ENCODE peak calls at places on chromosomes 12 and 14, in seven cellular contexts. One of them, this sample, is unnamed.

GRCh38 chr12:121534495-121535148 is 46.2 kb downstream of the KDM2B start:
- DNase-seq in stimulated activated CD4-positive, alpha-beta T cell treated with anti-CD3 and anti-CD28 coated beads, Interleukin-2, amount 100 ng/mL, for 4 hours: peak; percentile 57
- DNase-seq in A549: no peak
- DNase-seq in mucosa of descending colon: no peak
- DNase-seq in tibial nerve: no peak
- DNase-seq in left cardiac atrium: no peak
- DNase-seq in NCI-H774: no peak
- DNase-seq in this sample: no peak

GRCh38 chr12:74111688-74112360 is 425.8 kb upstream of the ATXN7L3B start:
- DNase-seq in stimulated activated CD4-positive, alpha-beta T cell treated with anti-CD3 and anti-CD28 coated beads, Interleukin-2, amount 100 ng/mL, for 4 hours: no peak
- DNase-seq in A549: peak; percentile 51
- DNase-seq in mucosa of descending colon: no peak
- DNase-seq in tibial nerve: no peak
- DNase-seq in left cardiac atrium: no peak
- DNase-seq in NCI-H774: no peak
- DNase-seq in this sample: no peak

GRCh38 chr12:79164890-79165289 is 300.3 kb downstream of the SYT1 start:
- DNase-seq in stimulated activated CD4-positive, alpha-beta T cell treated with anti-CD3 and anti-CD28 coated beads, Interleukin-2, amount 100 ng/mL, for 4 hours: no peak
- DNase-seq in A549: no peak
- DNase-seq in mucosa of descending colon: no peak
- DNase-seq in tibial nerve: no peak
- DNase-seq in left cardiac atrium: no peak
- DNase-seq in NCI-H774: no peak
- DNase-seq in this sample: no peak

GRCh38 chr12:48110691-48111315 is 4.9 kb upstream of the SENP1 start:
- DNase-seq in stimulated activated CD4-positive, alpha-beta T cell treated with anti-CD3 and anti-CD28 coated beads, Interleukin-2, amount 100 ng/mL, for 4 hours: no peak
- DNase-seq in A549: no peak
- DNase-seq in mucosa of descending colon: no peak
- DNase-seq in tibial nerve: no peak
- DNase-seq in left cardiac atrium: no peak
- DNase-seq in NCI-H774: no peak
- DNase-seq in this sample: no peak

GRCh38 chr12:67638694-67639093 is 9.9 kb upstream of the DYRK2 start:
- DNase-seq in stimulated activated CD4-positive, alpha-beta T cell treated with anti-CD3 and anti-CD28 coated beads, Interleukin-2, amount 100 ng/mL, for 4 hours: no peak
- DNase-seq in A549: no peak
- DNase-seq in mucosa of descending colon: no peak
- DNase-seq in tibial nerve: no peak
- DNase-seq in left cardiac atrium: no peak
- DNase-seq in NCI-H774: no peak
- DNase-seq in this sample: no peak

GRCh38 chr12:124786065-124786964 is 77.3 kb downstream of the SCARB1 start:
- DNase-seq in stimulated activated CD4-positive, alpha-beta T cell treated with anti-CD3 and anti-CD28 coated beads, Interleukin-2, amount 100 ng/mL, for 4 hours: no peak
- DNase-seq in A549: peak; percentile 46
- DNase-seq in mucosa of descending colon: no peak
- DNase-seq in tibial nerve: no peak
- DNase-seq in left cardiac atrium: peak; percentile 90
- DNase-seq in NCI-H774: peak; percentile 90
- DNase-seq in this sample: peak; percentile 74

GRCh38 chr12:30796508-30796780 is 41.7 kb upstream of the CAPRIN2 start:
- DNase-seq in stimulated activated CD4-positive, alpha-beta T cell treated with anti-CD3 and anti-CD28 coated beads, Interleukin-2, amount 100 ng/mL, for 4 hours: no peak
- DNase-seq in A549: peak; percentile 39
- DNase-seq in mucosa of descending colon: no peak
- DNase-seq in tibial nerve: no peak
- DNase-seq in left cardiac atrium: peak; percentile 43
- DNase-seq in NCI-H774: no peak
- DNase-seq in this sample: no peak

GRCh38 chr12:54961190-54961589 is 23.4 kb downstream of the TESPA1 start:
- DNase-seq in stimulated activated CD4-positive, alpha-beta T cell treated with anti-CD3 and anti-CD28 coated beads, Interleukin-2, amount 100 ng/mL, for 4 hours: no peak
- DNase-seq in A549: no peak
- DNase-seq in mucosa of descending colon: no peak
- DNase-seq in tibial nerve: no peak
- DNase-seq in left cardiac atrium: no peak
- DNase-seq in NCI-H774: no peak
- DNase-seq in this sample: no peak

GRCh38 chr12:2198088-2198501 is 145.3 kb downstream of the CACNA1C start:
- DNase-seq in stimulated activated CD4-positive, alpha-beta T cell treated with anti-CD3 and anti-CD28 coated beads, Interleukin-2, amount 100 ng/mL, for 4 hours: no peak
- DNase-seq in A549: no peak
- DNase-seq in mucosa of descending colon: no peak
- DNase-seq in tibial nerve: no peak
- DNase-seq in left cardiac atrium: no peak
- DNase-seq in NCI-H774: no peak
- DNase-seq in this sample: no peak

GRCh38 chr12:6570264-6570887 is 2.3 kb upstream of the NOP2 start:
- DNase-seq in stimulated activated CD4-positive, alpha-beta T cell treated with anti-CD3 and anti-CD28 coated beads, Interleukin-2, amount 100 ng/mL, for 4 hours: no peak
- DNase-seq in A549: peak; percentile 72
- DNase-seq in mucosa of descending colon: no peak
- DNase-seq in tibial nerve: no peak
- DNase-seq in left cardiac atrium: peak; percentile 51
- DNase-seq in NCI-H774: peak; percentile 15
- DNase-seq in this sample: no peak

GRCh38 chr14:22668863-22669262 is 24.7 kb upstream of the OR6J1 start:
- DNase-seq in stimulated activated CD4-positive, alpha-beta T cell treated with anti-CD3 and anti-CD28 coated beads, Interleukin-2, amount 100 ng/mL, for 4 hours: no peak
- DNase-seq in A549: no peak
- DNase-seq in mucosa of descending colon: no peak
- DNase-seq in tibial nerve: no peak
- DNase-seq in left cardiac atrium: no peak
- DNase-seq in NCI-H774: no peak
- DNase-seq in this sample: no peak

GRCh38 chr12:87870061-87870460 is 159.1 kb downstream of the C12orf50 start:
- DNase-seq in stimulated activated CD4-positive, alpha-beta T cell treated with anti-CD3 and anti-CD28 coated beads, Interleukin-2, amount 100 ng/mL, for 4 hours: no peak
- DNase-seq in A549: no peak
- DNase-seq in mucosa of descending colon: no peak
- DNase-seq in tibial nerve: no peak
- DNase-seq in left cardiac atrium: no peak
- DNase-seq in NCI-H774: no peak
- DNase-seq in this sample: no peak

GRCh38 chr14:64720190-64720589 is 16.0 kb downstream of the PLEKHG3 start:
- DNase-seq in stimulated activated CD4-positive, alpha-beta T cell treated with anti-CD3 and anti-CD28 coated beads, Interleukin-2, amount 100 ng/mL, for 4 hours: no peak
- DNase-seq in A549: peak; percentile 92
- DNase-seq in mucosa of descending colon: peak; percentile 73
- DNase-seq in tibial nerve: no peak
- DNase-seq in left cardiac atrium: no peak
- DNase-seq in NCI-H774: no peak
- DNase-seq in this sample: no peak

GRCh38 chr12:6773662-6774351 is 1.5 kb downstream of the LAG3 start:
- DNase-seq in stimulated activated CD4-positive, alpha-beta T cell treated with anti-CD3 and anti-CD28 coated beads, Interleukin-2, amount 100 ng/mL, for 4 hours: peak; percentile 69
- DNase-seq in A549: no peak
- DNase-seq in mucosa of descending colon: no peak
- DNase-seq in tibial nerve: no peak
- DNase-seq in left cardiac atrium: no peak
- DNase-seq in NCI-H774: no peak
- DNase-seq in this sample: no peak